ENCODE peak calls at places on chromosomes 12 and 14, in ten cellular contexts. H, G, K, Z, R, O, E, D, N and X are unnamed samples.

GRCh38 chr14:22986508-22987054 is 4.2 kb upstream of the AJUBA start:
- DNase-seq in H (peak), G (peak), K (peak), Z (peak), R (peak), O (no peak), E (peak), D (peak), N (peak), X (peak)

GRCh38 chr12:90004319-90005074 is 295.9 kb upstream of the ATP2B1 start:
- DNase-seq in H (no peak), G (no peak), K (no peak), Z (no peak), R (no peak), O (no peak), E (no peak), D (no peak), N (no peak), X (no peak)

GRCh38 chr14:47039336-47039735 is 387.8 kb upstream of the RPL10L start:
- DNase-seq in H (no peak), G (no peak), K (no peak), Z (no peak), R (no peak), O (no peak), E (no peak), D (no peak), N (no peak), X (no peak)

GRCh38 chr12:28096649-28097048 is 93.6 kb upstream of the CCDC91 start:
- DNase-seq in H (no peak), G (no peak), K (no peak), Z (no peak), R (no peak), O (no peak), E (no peak), D (no peak), N (no peak), X (no peak)

GRCh38 chr12:130557876-130558770 is 158.0 kb downstream of the RIMBP2 start:
- DNase-seq in H (no peak), G (no peak), K (no peak), Z (no peak), R (no peak), O (no peak), E (no peak), D (no peak), N (no peak), X (no peak)

GRCh38 chr12:103884316-103884715 is 43.3 kb upstream of the NT5DC3 start:
- DNase-seq in H (no peak), G (peak), K (no peak), Z (no peak), R (no peak), O (no peak), E (no peak), D (no peak), N (peak), X (peak)

GRCh38 chr14:67704484-67705089 is 2.9 kb downstream of the RDH12 start:
- DNase-seq in H (peak), G (peak), K (no peak), Z (no peak), R (no peak), O (no peak), E (no peak), D (no peak), N (peak), X (peak)

GRCh38 chr14:91241848-91242247 is 2.7 kb downstream of the GPR68 start:
- DNase-seq in H (no peak), G (peak), K (no peak), Z (no peak), R (no peak), O (no peak), E (no peak), D (no peak), N (peak), X (peak)

GRCh38 chr12:70002912-70003255 is 177.9 kb downstream of the MYRFL start:
- DNase-seq in H (no peak), G (no peak), K (no peak), Z (no peak), R (no peak), O (no peak), E (no peak), D (no peak), N (no peak), X (no peak)

GRCh38 chr14:104895786-104896642 is 28.7 kb upstream of the PLD4 start:
- DNase-seq in H (no peak), G (peak), K (peak), Z (no peak), R (peak), O (no peak), E (no peak), D (peak), N (no peak), X (no peak)

GRCh38 chr12:121989266-121989950 is 32.3 kb upstream of the BCL7A start:
- DNase-seq in H (no peak), G (no peak), K (no peak), Z (no peak), R (no peak), O (no peak), E (no peak), D (no peak), N (no peak), X (no peak)

GRCh38 chr12:85036736-85037135 is 585 bp downstream of the LRRIQ1 start:
- DNase-seq in H (no peak), G (no peak), K (no peak), Z (no peak), R (no peak), O (no peak), E (no peak), D (no peak), N (no peak), X (no peak)

GRCh38 chr12:29314421-29314820 is 66.6 kb downstream of the ERGIC2 start:
- DNase-seq in H (no peak), G (no peak), K (no peak), Z (no peak), R (no peak), O (no peak), E (no peak), D (no peak), N (no peak), X (no peak)

DNA sequence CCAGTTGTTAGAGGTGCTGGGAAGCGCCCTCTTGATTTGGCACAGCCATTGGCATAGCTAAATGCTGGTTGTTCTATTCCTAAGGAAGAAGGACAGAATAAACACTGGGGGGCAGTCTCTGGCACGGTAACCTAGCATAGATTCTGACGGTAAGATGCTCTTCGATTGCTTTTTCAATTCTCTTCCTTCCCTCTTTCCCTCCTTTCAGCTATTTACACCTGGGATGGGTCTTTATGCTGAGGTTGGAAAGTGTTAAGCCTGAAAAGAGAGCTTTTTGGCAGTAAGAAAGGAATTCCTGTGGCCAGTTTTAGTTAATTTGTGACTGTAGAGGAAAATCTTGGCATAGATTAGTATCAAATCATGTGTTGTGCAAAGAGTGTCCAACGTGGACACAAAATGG is 162.8 kb downstream of the SNAPC1 start:
- DNase-seq in H (no peak), G (peak), K (no peak), Z (no peak), R (no peak), O (no peak), E (no peak), D (no peak), N (peak), X (peak)
- TF ChIP-seq CTCF in H (no peak), G (peak), K (no peak), Z (no peak), R (no peak), O (peak), E (no peak), D (no peak), N (peak), X (peak)

GRCh38 chr12:102298022-102298421 is 100.4 kb upstream of the PMCH start:
- DNase-seq in H (no peak), G (no peak), K (no peak), Z (no peak), R (no peak), O (peak), E (no peak), D (no peak), N (no peak), X (no peak)
- TF ChIP-seq CTCF in H (no peak), G (no peak), K (no peak), Z (no peak), R (no peak), O (no peak), E (no peak), D (no peak), N (no peak), X (no peak)

GRCh38 chr14:21103165-21103709 is 2.4 kb downstream of the TMEM253 start:
- DNase-seq in H (no peak), G (no peak), K (peak), Z (no peak), R (no peak), O (no peak), E (no peak), D (no peak), N (peak), X (no peak)

GRCh38 chr14:21105095-21105494 is 4.2 kb downstream of the TMEM253 start:
- DNase-seq in H (no peak), G (no peak), K (peak), Z (no peak), R (no peak), O (no peak), E (no peak), D (no peak), N (no peak), X (no peak)

GRCh38 chr14:21102472-21103164 is 1.8 kb downstream of the TMEM253 start:
- DNase-seq in H (no peak), G (peak), K (peak), Z (no peak), R (no peak), O (no peak), E (no peak), D (no peak), N (no peak), X (no peak)

GRCh38 chr14:21104448-21105060 is 3.7 kb downstream of the TMEM253 start:
- DNase-seq in H (peak), G (peak), K (peak), Z (peak), R (peak), O (no peak), E (peak), D (peak), N (peak), X (peak)

GRCh38 chr14:21103710-21104447 is 3.0 kb downstream of the TMEM253 start:
- DNase-seq in H (peak), G (peak), K (peak), Z (peak), R (peak), O (no peak), E (peak), D (peak), N (peak), X (peak)
- TF ChIP-seq CTCF in H (no peak), G (peak), K (peak), Z (peak), R (peak), O (peak), E (peak), D (peak), N (peak), X (peak)

DNA sequence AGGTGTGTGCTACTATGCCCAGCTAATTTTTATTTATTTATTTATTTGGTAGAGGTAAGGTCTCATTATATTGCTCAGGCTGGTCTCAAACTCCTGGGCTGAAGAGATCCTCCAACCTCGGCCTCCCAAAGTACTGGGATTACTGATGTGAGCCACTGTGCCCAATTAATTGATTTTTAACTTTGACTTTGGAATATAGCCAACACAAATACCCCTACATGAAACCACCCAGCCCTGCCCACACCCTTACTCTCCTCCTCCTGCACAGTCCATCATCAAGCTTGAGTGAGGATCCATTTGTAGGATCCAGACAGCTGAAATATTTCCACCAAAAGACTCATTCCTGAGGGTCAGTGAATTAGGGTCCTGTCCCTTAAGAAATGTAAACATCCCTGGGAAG is 3.3 kb upstream of the TEAD4 start:
- DNase-seq in H (no peak), G (no peak), K (no peak), Z (no peak), R (no peak), O (no peak), E (no peak), D (no peak), N (no peak), X (no peak)
- TF ChIP-seq CTCF in H (no peak), G (no peak), K (no peak), Z (no peak), R (no peak), O (no peak), E (no peak), D (no peak), N (no peak), X (no peak)

GRCh38 chr14:58395815-58396626 is at the start of gene TOMM20L:
- DNase-seq in H (peak), G (peak), K (peak), Z (peak), R (peak), O (peak), E (no peak), D (peak), N (peak), X (peak)
- TF ChIP-seq CTCF in H (peak), G (peak), K (peak), Z (peak), R (peak), O (peak), E (peak), D (peak), N (peak), X (peak)

GRCh38 chr12:52279683-52280318 is 5.4 kb downstream of the KRT86 start:
- DNase-seq in H (peak), G (no peak), K (peak), Z (no peak), R (no peak), O (no peak), E (no peak), D (no peak), N (no peak), X (no peak)
- TF ChIP-seq CTCF in H (no peak), G (no peak), K (no peak), Z (no peak), R (no peak), O (no peak), E (no peak), D (no peak), N (no peak), X (no peak)